ENCODE peak calls at places on chromosomes 11 and 22, in four cellular contexts. D, K, X and H are unnamed samples.

GRCh38 chr11:38988908-38989307 is 2390.9 kb upstream of the RAG2 start:
- DNase-seq in D (no peak), K (no peak), X (no peak), H (no peak)

GRCh38 chr11:118581057-118581456 is 8.8 kb downstream of the ARCN1 start:
- DNase-seq in D (no peak), K (no peak), X (no peak), H (no peak)

GRCh38 chr11:122803306-122803705 is 35.0 kb upstream of the CRTAM start:
- DNase-seq in D (no peak), K (no peak), X (no peak), H (no peak)

GRCh38 chr11:134638796-134639540 is 226.9 kb upstream of the B3GAT1 start:
- DNase-seq in D (no peak), K (no peak), X (no peak), H (no peak)

GRCh38 chr11:27518522-27518921 is 12.0 kb upstream of the LIN7C start:
- DNase-seq in D (no peak), K (no peak), X (no peak), H (no peak)

GRCh38 chr22:42967933-42968332 is 47.0 kb downstream of the PACSIN2 start:
- DNase-seq in D (no peak), K (no peak), X (peak), H (no peak)

GRCh38 chr11:78149646-78150045 is 10.2 kb upstream of the ALG8 start:
- DNase-seq in D (peak), K (no peak), X (no peak), H (no peak)

GRCh38 chr11:47437218-47437745 is 11.0 kb upstream of the PSMC3 start:
- DNase-seq in D (no peak), K (no peak), X (no peak), H (no peak)

GRCh38 chr22:49006207-49007012 is 821.3 kb downstream of the BRD1 start:
- DNase-seq in D (no peak), K (no peak), X (peak), H (no peak)

GRCh38 chr11:100546714-100547113 is 140.4 kb upstream of the ARHGAP42 start:
- DNase-seq in D (no peak), K (no peak), X (no peak), H (no peak)

GRCh38 chr11:104876838-104877500 is 21.3 kb downstream of the CASP12 start:
- DNase-seq in D (peak), K (no peak), X (no peak), H (no peak)

GRCh38 chr11:119720311-119720710 is 8.7 kb downstream of the NECTIN1 start:
- DNase-seq in D (no peak), K (no peak), X (no peak), H (no peak)

GRCh38 chr11:122612123-122612824 is 43.2 kb upstream of the UBASH3B start:
- DNase-seq in D (no peak), K (no peak), X (no peak), H (no peak)

GRCh38 chr11:62680825-62681240 is 2.0 kb upstream of the UBXN1 start:
- DNase-seq in D (peak), K (no peak), X (peak), H (peak)

GRCh38 chr11:128830836-128831780 is 36.0 kb downstream of the KCNJ1 start:
- DNase-seq in D (peak), K (peak), X (peak), H (peak)

GRCh38 chr11:112877561-112877960 is 83.7 kb upstream of the NCAM1 start:
- DNase-seq in D (no peak), K (no peak), X (peak), H (peak)

GRCh38 chr11:123169821-123170220 is 25.2 kb downstream of the CLMP start:
- DNase-seq in D (no peak), K (no peak), X (no peak), H (no peak)